ENCODE peak calls at places on chromosomes 5 and 9, in six cellular contexts. U is MM.1S, N is GM23338, V is cardiac fibroblast, B is astrocyte, R is WERI-Rb-1. L is an unnamed sample.

GRCh38 chr9:81132318-81132717 is 557.0 kb downstream of the TLE1 start:
- DNase-seq in R (no peak), B (peak; percentile 91), U (peak; percentile 48), V (no peak), N (no peak), L (no peak)

GRCh38 chr9:30048396-30048795 is 2336.0 kb upstream of the ACO1 start:
- DNase-seq in R (no peak), U (no peak), B (no peak), V (no peak), N (no peak), L (no peak)

GRCh38 chr9:38683336-38683735 is 36.6 kb downstream of the FAM240B start:
- DNase-seq in N (no peak), U (no peak), V (no peak), R (no peak), B (no peak), L (no peak)

GRCh38 chr5:168109441-168109840 is 182.0 kb upstream of the WWC1 start:
- DNase-seq in B (peak; percentile 55), R (no peak), N (no peak), V (no peak), U (no peak), L (no peak)

GRCh38 chr9:636931-637591 is 204.4 kb upstream of the DMRT1 start:
- DNase-seq in R (no peak), B (no peak), U (no peak), N (no peak), V (no peak), L (no peak)

GRCh38 chr9:124602204-124602603 is 95.0 kb upstream of the NR5A1 start:
- DNase-seq in B (no peak), V (no peak), U (no peak), R (no peak), N (no peak), L (no peak)

GRCh38 chr9:94144394-94144793 is 60.1 kb downstream of the PTPDC1 start:
- DNase-seq in R (no peak), N (no peak), U (no peak), B (peak; percentile 91), V (peak; percentile 92), L (peak; percentile 81)

GRCh38 chr5:171445910-171446516 is 26.6 kb downstream of the FGF18 start:
- DNase-seq in B (peak; percentile 81), N (no peak), V (peak; percentile 79), U (no peak), R (no peak), L (no peak)

GRCh38 chr9:69174645-69175487 is 789 bp downstream of the TJP2 start:
- DNase-seq in V (peak; percentile 90), U (peak; percentile 65), B (peak; percentile 99), R (peak; percentile 32), N (peak; percentile 78), L (peak; percentile 94)

GRCh38 chr5:107900721-107901120 is 230.0 kb upstream of the EFNA5 start:
- DNase-seq in B (no peak), V (no peak), R (no peak), U (no peak), N (no peak), L (no peak)

GRCh38 chr5:172769324-172769597 is 1.7 kb downstream of the DUSP1 start:
- DNase-seq in R (no peak), V (no peak), U (no peak), N (no peak), B (no peak), L (no peak)

GRCh38 chr5:123182072-123182471 is 93.0 kb downstream of the PRDM6 start:
- DNase-seq in N (no peak), U (no peak), V (no peak), R (no peak), B (no peak), L (no peak)

GRCh38 chr9:70054546-70054945 is 10.9 kb downstream of the MAMDC2 start:
- DNase-seq in N (no peak), B (no peak), V (no peak), R (no peak), U (no peak), L (no peak)

GRCh38 chr9:21334969-21335632 is at the start of gene KLHL9:
- DNase-seq in V (peak; percentile 96), N (peak; percentile 95), U (peak; percentile 79), B (peak; percentile 80), R (peak; percentile 93), L (no peak)

GRCh38 chr5:45601424-45601823 is 94.8 kb downstream of the HCN1 start:
- DNase-seq in U (no peak), B (no peak), V (no peak), N (no peak), R (no peak), L (no peak)

GRCh38 chr9:72038890-72039410 is 21.5 kb downstream of the C9orf57 start:
- DNase-seq in U (peak; percentile 68), N (peak; percentile 91), R (peak; percentile 78), V (peak; percentile 86), B (peak; percentile 37), L (no peak)

GRCh38 chr9:17802249-17802857 is 223.5 kb downstream of the SH3GL2 start:
- DNase-seq in R (no peak), V (peak; percentile 26), U (no peak), B (no peak), N (peak; percentile 38), L (no peak)

GRCh38 chr9:96619109-96619435 is 571 bp downstream of the CDC14B start:
- DNase-seq in R (peak; percentile 25), N (no peak), V (no peak), B (no peak), U (no peak), L (no peak)

GRCh38 chr5:80584770-80585169 is 14.7 kb upstream of the ANKRD34B start:
- DNase-seq in B (no peak), R (no peak), N (no peak), V (no peak), U (no peak), L (no peak)

GRCh38 chr9:19028835-19029451 is 4.1 kb downstream of the SAXO1 start:
- DNase-seq in B (peak; percentile 33), R (peak; percentile 41), U (peak; percentile 42), V (peak; percentile 82), N (peak; percentile 85), L (no peak)

GRCh38 chr5:998276-998974 is 10.2 kb upstream of the NKD2 start:
- DNase-seq in V (no peak), U (no peak), N (no peak), B (no peak), R (peak; percentile 8), L (no peak)

GRCh38 chr5:55241756-55242155 is 8.3 kb upstream of the CCNO start:
- DNase-seq in U (no peak), B (no peak), N (peak; percentile 22), V (no peak), R (no peak), L (no peak)

GRCh38 chr5:146947181-146947941 is 68.8 kb upstream of the PPP2R2B start:
- DNase-seq in V (peak; percentile 4), B (no peak), R (peak; percentile 37), U (peak; percentile 26), N (peak; percentile 62), L (no peak)

GRCh38 chr5:496028-496427 is 28.2 kb downstream of the SLC9A3 start:
- DNase-seq in R (no peak), V (no peak), U (no peak), N (peak; percentile 40), B (no peak), L (no peak)

GRCh38 chr5:143841446-143841845 is 29.5 kb downstream of the HMHB1 start:
- DNase-seq in U (no peak), V (no peak), B (peak; percentile 65), R (no peak), N (no peak), L (no peak)

DNA sequence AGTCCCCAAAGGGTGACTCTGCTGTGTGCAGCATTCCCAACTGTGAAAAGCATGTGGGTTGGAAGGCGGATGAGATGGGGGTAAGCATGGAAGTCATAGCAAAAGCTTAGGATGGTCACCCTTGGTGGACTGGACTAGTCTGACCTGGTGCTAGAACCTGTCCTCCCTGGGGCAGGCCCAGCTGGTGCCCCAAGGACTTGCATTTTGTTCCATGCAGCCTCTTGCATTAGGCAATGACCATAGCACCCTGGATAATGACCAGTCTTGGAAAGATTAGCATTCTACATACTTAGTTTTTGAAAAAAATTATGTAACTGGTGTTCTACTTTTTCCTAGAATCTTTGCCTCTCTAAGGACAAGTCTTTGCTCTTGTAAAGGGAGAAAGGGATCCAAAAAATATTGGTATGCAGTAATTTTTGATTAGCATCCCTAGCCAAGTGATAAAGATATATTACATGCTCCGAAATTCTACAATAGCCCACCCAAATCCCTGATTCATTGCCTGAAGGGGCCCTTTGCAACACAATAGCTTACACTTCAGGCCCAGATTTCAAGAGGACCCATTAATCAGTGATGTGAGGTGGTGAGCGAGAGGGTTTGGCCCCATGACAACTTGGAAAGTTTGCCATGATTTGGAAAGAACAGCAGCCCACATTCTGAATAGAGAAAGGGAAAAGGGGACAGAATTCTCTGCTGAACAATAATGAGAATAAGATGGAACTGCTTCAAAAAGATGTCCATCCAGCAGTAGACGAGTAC is 93.3 kb upstream of the CD180 start:
- DNase-seq in R (no peak), B (peak; percentile 72), U (no peak), N (no peak), V (peak; percentile 79), L (no peak)
- TF ChIP-seq CTCF in R (no peak), B (no peak), U (no peak), N (no peak), V (no peak), L (no peak)

GRCh38 chr5:156815988-156816599 is 34.0 kb upstream of the PPP1R2B start:
- DNase-seq in V (peak; percentile 35), N (peak; percentile 87), R (peak; percentile 49), B (peak; percentile 2), U (peak; percentile 69), L (no peak)
- TF ChIP-seq CTCF in V (no peak), N (peak; percentile 76), R (peak; percentile 46), B (peak; percentile 30), U (peak; percentile 62), L (peak; percentile 71)

DNA sequence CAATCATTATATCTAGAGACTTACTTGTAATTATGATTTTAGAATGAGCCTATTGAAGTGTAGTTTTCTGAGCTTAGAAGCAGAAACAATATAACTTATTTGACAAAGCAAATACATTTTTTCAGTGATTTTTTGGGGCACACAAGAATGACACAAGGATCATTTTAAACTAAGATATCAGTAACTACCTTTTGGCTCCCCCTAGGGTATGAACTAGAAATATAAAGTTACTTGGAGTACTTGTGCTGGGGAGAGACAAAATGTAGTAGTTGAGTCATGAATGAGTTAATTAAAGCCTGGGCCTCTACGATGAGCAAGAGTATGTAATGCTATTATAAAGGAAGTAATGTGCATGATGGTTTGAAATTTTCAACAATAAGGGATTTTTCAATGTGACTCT is 1244.1 kb upstream of the ACO1 start:
- DNase-seq in U (peak; percentile 17), R (no peak), V (peak; percentile 45), N (peak; percentile 64), B (peak; percentile 45), L (peak; percentile 12)
- TF ChIP-seq CTCF in U (peak; percentile 31), R (no peak), V (peak; percentile 7), N (peak; percentile 73), B (peak; percentile 39), L (peak; percentile 59)

GRCh38 chr5:83470920-83471404 is 582 bp upstream of the VCAN start:
- DNase-seq in V (peak; percentile 25), R (no peak), N (peak; percentile 56), B (no peak), U (no peak), L (no peak)

GRCh38 chr5:83470516-83470915 is 1.0 kb upstream of the VCAN start:
- DNase-seq in B (no peak), N (no peak), R (no peak), U (no peak), V (no peak), L (no peak)

GRCh38 chr5:83469075-83469474 is 2.5 kb upstream of the VCAN start:
- DNase-seq in R (no peak), U (no peak), B (no peak), V (no peak), N (no peak), L (no peak)

GRCh38 chr5:83464261-83464660 is 7.3 kb upstream of the VCAN start:
- DNase-seq in R (no peak), U (no peak), B (no peak), V (no peak), N (peak; percentile 36), L (no peak)

GRCh38 chr5:83467315-83468044 is 4.1 kb upstream of the VCAN start:
- DNase-seq in U (no peak), V (peak; percentile 68), B (peak; percentile 74), R (no peak), N (peak; percentile 36), L (no peak)
- TF ChIP-seq CTCF in U (no peak), V (peak; percentile 16), B (no peak), R (no peak), N (peak; percentile 47), L (no peak)

L was measured in epithelial cell of proximal tubule.